ENCODE peak calls at places on chromosomes 3 and 15, in six cellular contexts. One of them, this sample, is unnamed.
A peak's percentile ranks its signal among the peaks of the same experiment; 100 is the strongest.

GRCh38 chr3:51389423-51390183 is 1.5 kb upstream of the RBM15B start:
- DNase-seq in CD4-positive, alpha-beta memory T cell: peak; percentile 56
- DNase-seq in C1 segment of cervical spinal cord: no peak
- DNase-seq in Kasumi-1: peak; percentile 59
- DNase-seq in activated CD4-positive, alpha-beta T cell treated with anti-CD3 and anti-CD28 coated beads, Interleukin-2, amount 50 U/mL, for 24 hours: no peak
- DNase-seq in NCI-H2171: peak; percentile 1
- DNase-seq in this sample: peak; percentile 28

GRCh38 chr3:57256844-57257243 is 29.3 kb downstream of the APPL1 start:
- DNase-seq in CD4-positive, alpha-beta memory T cell: no peak
- DNase-seq in C1 segment of cervical spinal cord: no peak
- DNase-seq in Kasumi-1: no peak
- DNase-seq in activated CD4-positive, alpha-beta T cell treated with anti-CD3 and anti-CD28 coated beads, Interleukin-2, amount 50 U/mL, for 24 hours: no peak
- DNase-seq in NCI-H2171: no peak
- DNase-seq in this sample: no peak

GRCh38 chr3:43436507-43437140 is 150.3 kb downstream of the SNRK start:
- DNase-seq in CD4-positive, alpha-beta memory T cell: no peak
- DNase-seq in C1 segment of cervical spinal cord: no peak
- DNase-seq in Kasumi-1: no peak
- DNase-seq in activated CD4-positive, alpha-beta T cell treated with anti-CD3 and anti-CD28 coated beads, Interleukin-2, amount 50 U/mL, for 24 hours: no peak
- DNase-seq in NCI-H2171: no peak
- DNase-seq in this sample: no peak

GRCh38 chr3:38349684-38350359 is 3.2 kb downstream of the XYLB start:
- DNase-seq in CD4-positive, alpha-beta memory T cell: no peak
- DNase-seq in C1 segment of cervical spinal cord: no peak
- DNase-seq in Kasumi-1: no peak
- DNase-seq in activated CD4-positive, alpha-beta T cell treated with anti-CD3 and anti-CD28 coated beads, Interleukin-2, amount 50 U/mL, for 24 hours: no peak
- DNase-seq in NCI-H2171: no peak
- DNase-seq in this sample: no peak

GRCh38 chr15:100279849-100280248 is 61.9 kb downstream of the ADAMTS17 start:
- DNase-seq in CD4-positive, alpha-beta memory T cell: no peak
- DNase-seq in C1 segment of cervical spinal cord: no peak
- DNase-seq in Kasumi-1: no peak
- DNase-seq in activated CD4-positive, alpha-beta T cell treated with anti-CD3 and anti-CD28 coated beads, Interleukin-2, amount 50 U/mL, for 24 hours: no peak
- DNase-seq in NCI-H2171: no peak
- DNase-seq in this sample: no peak

GRCh38 chr3:49713336-49714105 is 6.0 kb downstream of the AMIGO3 start:
- DNase-seq in CD4-positive, alpha-beta memory T cell: no peak
- DNase-seq in C1 segment of cervical spinal cord: no peak
- DNase-seq in Kasumi-1: no peak
- DNase-seq in activated CD4-positive, alpha-beta T cell treated with anti-CD3 and anti-CD28 coated beads, Interleukin-2, amount 50 U/mL, for 24 hours: no peak
- DNase-seq in NCI-H2171: no peak
- DNase-seq in this sample: no peak

GRCh38 chr3:55426486-55426885 is 60.6 kb downstream of the WNT5A start:
- DNase-seq in CD4-positive, alpha-beta memory T cell: no peak
- DNase-seq in C1 segment of cervical spinal cord: no peak
- DNase-seq in Kasumi-1: no peak
- DNase-seq in activated CD4-positive, alpha-beta T cell treated with anti-CD3 and anti-CD28 coated beads, Interleukin-2, amount 50 U/mL, for 24 hours: no peak
- DNase-seq in NCI-H2171: no peak
- DNase-seq in this sample: no peak

GRCh38 chr3:10365791-10366190 is 44.9 kb upstream of the SEC13 start:
- DNase-seq in CD4-positive, alpha-beta memory T cell: no peak
- DNase-seq in C1 segment of cervical spinal cord: no peak
- DNase-seq in Kasumi-1: no peak
- DNase-seq in activated CD4-positive, alpha-beta T cell treated with anti-CD3 and anti-CD28 coated beads, Interleukin-2, amount 50 U/mL, for 24 hours: no peak
- DNase-seq in NCI-H2171: no peak
- DNase-seq in this sample: no peak

GRCh38 chr15:74123131-74123429 is 7.3 kb upstream of the ISLR2 start:
- DNase-seq in CD4-positive, alpha-beta memory T cell: no peak
- DNase-seq in C1 segment of cervical spinal cord: no peak
- DNase-seq in Kasumi-1: peak; percentile 78
- DNase-seq in activated CD4-positive, alpha-beta T cell treated with anti-CD3 and anti-CD28 coated beads, Interleukin-2, amount 50 U/mL, for 24 hours: no peak
- DNase-seq in NCI-H2171: no peak
- DNase-seq in this sample: no peak

GRCh38 chr15:42999201-42999779 is 78.7 kb upstream of the TTBK2 start:
- DNase-seq in CD4-positive, alpha-beta memory T cell: no peak
- DNase-seq in C1 segment of cervical spinal cord: no peak
- DNase-seq in Kasumi-1: no peak
- DNase-seq in activated CD4-positive, alpha-beta T cell treated with anti-CD3 and anti-CD28 coated beads, Interleukin-2, amount 50 U/mL, for 24 hours: no peak
- DNase-seq in NCI-H2171: no peak
- DNase-seq in this sample: no peak

GRCh38 chr3:123331651-123332050 is 117.2 kb downstream of the ADCY5 start:
- DNase-seq in CD4-positive, alpha-beta memory T cell: no peak
- DNase-seq in C1 segment of cervical spinal cord: no peak
- DNase-seq in Kasumi-1: no peak
- DNase-seq in activated CD4-positive, alpha-beta T cell treated with anti-CD3 and anti-CD28 coated beads, Interleukin-2, amount 50 U/mL, for 24 hours: no peak
- DNase-seq in NCI-H2171: no peak
- DNase-seq in this sample: no peak

GRCh38 chr15:25243800-25244097 is 195.1 kb downstream of the UBE3A start:
- DNase-seq in CD4-positive, alpha-beta memory T cell: no peak
- DNase-seq in C1 segment of cervical spinal cord: no peak
- DNase-seq in Kasumi-1: no peak
- DNase-seq in activated CD4-positive, alpha-beta T cell treated with anti-CD3 and anti-CD28 coated beads, Interleukin-2, amount 50 U/mL, for 24 hours: no peak
- DNase-seq in NCI-H2171: no peak
- DNase-seq in this sample: no peak

GRCh38 chr15:62631325-62631724 is 411.2 kb upstream of the TPM1 start:
- DNase-seq in CD4-positive, alpha-beta memory T cell: no peak
- DNase-seq in C1 segment of cervical spinal cord: no peak
- DNase-seq in Kasumi-1: no peak
- DNase-seq in activated CD4-positive, alpha-beta T cell treated with anti-CD3 and anti-CD28 coated beads, Interleukin-2, amount 50 U/mL, for 24 hours: no peak
- DNase-seq in NCI-H2171: no peak
- DNase-seq in this sample: no peak

GRCh38 chr3:139312959-139313358 is 30.9 kb upstream of the MRPS22 start:
- DNase-seq in CD4-positive, alpha-beta memory T cell: no peak
- DNase-seq in C1 segment of cervical spinal cord: no peak
- DNase-seq in Kasumi-1: no peak
- DNase-seq in activated CD4-positive, alpha-beta T cell treated with anti-CD3 and anti-CD28 coated beads, Interleukin-2, amount 50 U/mL, for 24 hours: no peak
- DNase-seq in NCI-H2171: no peak
- DNase-seq in this sample: no peak

GRCh38 chr3:41575754-41576153 is 376.4 kb downstream of the CTNNB1 start:
- DNase-seq in CD4-positive, alpha-beta memory T cell: no peak
- DNase-seq in C1 segment of cervical spinal cord: no peak
- DNase-seq in Kasumi-1: no peak
- DNase-seq in activated CD4-positive, alpha-beta T cell treated with anti-CD3 and anti-CD28 coated beads, Interleukin-2, amount 50 U/mL, for 24 hours: no peak
- DNase-seq in NCI-H2171: no peak
- DNase-seq in this sample: no peak

GRCh38 chr3:118495243-118495642 is 539.4 kb downstream of the IGSF11 start:
- DNase-seq in CD4-positive, alpha-beta memory T cell: no peak
- DNase-seq in C1 segment of cervical spinal cord: no peak
- DNase-seq in Kasumi-1: no peak
- DNase-seq in activated CD4-positive, alpha-beta T cell treated with anti-CD3 and anti-CD28 coated beads, Interleukin-2, amount 50 U/mL, for 24 hours: no peak
- DNase-seq in NCI-H2171: no peak
- DNase-seq in this sample: no peak

GRCh38 chr3:188266581-188267274 is 112.8 kb downstream of the LPP start:
- DNase-seq in CD4-positive, alpha-beta memory T cell: no peak
- DNase-seq in C1 segment of cervical spinal cord: no peak
- DNase-seq in Kasumi-1: no peak
- DNase-seq in activated CD4-positive, alpha-beta T cell treated with anti-CD3 and anti-CD28 coated beads, Interleukin-2, amount 50 U/mL, for 24 hours: no peak
- DNase-seq in NCI-H2171: no peak
- DNase-seq in this sample: no peak

GRCh38 chr3:88041005-88041404 is 17.8 kb downstream of the CGGBP1 start:
- DNase-seq in CD4-positive, alpha-beta memory T cell: no peak
- DNase-seq in C1 segment of cervical spinal cord: no peak
- DNase-seq in Kasumi-1: no peak
- DNase-seq in activated CD4-positive, alpha-beta T cell treated with anti-CD3 and anti-CD28 coated beads, Interleukin-2, amount 50 U/mL, for 24 hours: no peak
- DNase-seq in NCI-H2171: no peak
- DNase-seq in this sample: no peak

GRCh38 chr3:105365171-105365535 is 1.6 kb upstream of the ALCAM start:
- DNase-seq in CD4-positive, alpha-beta memory T cell: no peak
- DNase-seq in C1 segment of cervical spinal cord: no peak
- DNase-seq in Kasumi-1: no peak
- DNase-seq in activated CD4-positive, alpha-beta T cell treated with anti-CD3 and anti-CD28 coated beads, Interleukin-2, amount 50 U/mL, for 24 hours: no peak
- DNase-seq in NCI-H2171: no peak
- DNase-seq in this sample: no peak

GRCh38 chr3:159620873-159621272 is 367.8 kb upstream of the IL12A start:
- DNase-seq in CD4-positive, alpha-beta memory T cell: no peak
- DNase-seq in C1 segment of cervical spinal cord: no peak
- DNase-seq in Kasumi-1: no peak
- DNase-seq in activated CD4-positive, alpha-beta T cell treated with anti-CD3 and anti-CD28 coated beads, Interleukin-2, amount 50 U/mL, for 24 hours: no peak
- DNase-seq in NCI-H2171: no peak
- DNase-seq in this sample: no peak

GRCh38 chr15:58717357-58717756 is 32.1 kb downstream of the ADAM10 start:
- DNase-seq in CD4-positive, alpha-beta memory T cell: no peak
- DNase-seq in C1 segment of cervical spinal cord: no peak
- DNase-seq in Kasumi-1: no peak
- DNase-seq in activated CD4-positive, alpha-beta T cell treated with anti-CD3 and anti-CD28 coated beads, Interleukin-2, amount 50 U/mL, for 24 hours: no peak
- DNase-seq in NCI-H2171: no peak
- DNase-seq in this sample: no peak

GRCh38 chr3:18946524-18946923 is 201.8 kb upstream of the KCNH8 start:
- DNase-seq in CD4-positive, alpha-beta memory T cell: no peak
- DNase-seq in C1 segment of cervical spinal cord: no peak
- DNase-seq in Kasumi-1: peak; percentile 77
- DNase-seq in activated CD4-positive, alpha-beta T cell treated with anti-CD3 and anti-CD28 coated beads, Interleukin-2, amount 50 U/mL, for 24 hours: no peak
- DNase-seq in NCI-H2171: no peak
- DNase-seq in this sample: no peak

GRCh38 chr3:139297588-139298311 is 46.1 kb upstream of the MRPS22 start:
- DNase-seq in CD4-positive, alpha-beta memory T cell: no peak
- DNase-seq in C1 segment of cervical spinal cord: no peak
- DNase-seq in Kasumi-1: no peak
- DNase-seq in activated CD4-positive, alpha-beta T cell treated with anti-CD3 and anti-CD28 coated beads, Interleukin-2, amount 50 U/mL, for 24 hours: no peak
- DNase-seq in NCI-H2171: no peak
- DNase-seq in this sample: no peak

GRCh38 chr3:101146946-101147345 is 153.7 kb upstream of the ABI3BP start:
- DNase-seq in CD4-positive, alpha-beta memory T cell: no peak
- DNase-seq in C1 segment of cervical spinal cord: no peak
- DNase-seq in Kasumi-1: no peak
- DNase-seq in activated CD4-positive, alpha-beta T cell treated with anti-CD3 and anti-CD28 coated beads, Interleukin-2, amount 50 U/mL, for 24 hours: no peak
- DNase-seq in NCI-H2171: no peak
- DNase-seq in this sample: no peak

GRCh38 chr3:81270603-81271371 is 490.7 kb downstream of the GBE1 start:
- DNase-seq in CD4-positive, alpha-beta memory T cell: no peak
- DNase-seq in C1 segment of cervical spinal cord: no peak
- DNase-seq in Kasumi-1: no peak
- DNase-seq in activated CD4-positive, alpha-beta T cell treated with anti-CD3 and anti-CD28 coated beads, Interleukin-2, amount 50 U/mL, for 24 hours: no peak
- DNase-seq in NCI-H2171: no peak
- DNase-seq in this sample: no peak

GRCh38 chr3:128971421-128971820 is 22.5 kb downstream of the CFAP92 start:
- DNase-seq in CD4-positive, alpha-beta memory T cell: no peak
- DNase-seq in C1 segment of cervical spinal cord: no peak
- DNase-seq in Kasumi-1: peak; percentile 71
- DNase-seq in activated CD4-positive, alpha-beta T cell treated with anti-CD3 and anti-CD28 coated beads, Interleukin-2, amount 50 U/mL, for 24 hours: no peak
- DNase-seq in NCI-H2171: no peak
- DNase-seq in this sample: no peak

GRCh38 chr3:192367616-192368015 is 359.7 kb downstream of the FGF12 start:
- DNase-seq in CD4-positive, alpha-beta memory T cell: no peak
- DNase-seq in C1 segment of cervical spinal cord: no peak
- DNase-seq in Kasumi-1: no peak
- DNase-seq in activated CD4-positive, alpha-beta T cell treated with anti-CD3 and anti-CD28 coated beads, Interleukin-2, amount 50 U/mL, for 24 hours: no peak
- DNase-seq in NCI-H2171: no peak
- DNase-seq in this sample: no peak

GRCh38 chr15:25909806-25910205 is 46.7 kb upstream of the ATP10A start:
- DNase-seq in CD4-positive, alpha-beta memory T cell: no peak
- DNase-seq in C1 segment of cervical spinal cord: no peak
- DNase-seq in Kasumi-1: no peak
- DNase-seq in activated CD4-positive, alpha-beta T cell treated with anti-CD3 and anti-CD28 coated beads, Interleukin-2, amount 50 U/mL, for 24 hours: no peak
- DNase-seq in NCI-H2171: no peak
- DNase-seq in this sample: no peak

GRCh38 chr15:74482661-74483060 is 21.7 kb upstream of the UBL7 start:
- DNase-seq in CD4-positive, alpha-beta memory T cell: no peak
- DNase-seq in C1 segment of cervical spinal cord: no peak
- DNase-seq in Kasumi-1: peak; percentile 29
- DNase-seq in activated CD4-positive, alpha-beta T cell treated with anti-CD3 and anti-CD28 coated beads, Interleukin-2, amount 50 U/mL, for 24 hours: no peak
- DNase-seq in NCI-H2171: no peak
- DNase-seq in this sample: no peak